ENCODE peak calls at places on chromosomes 13 and 19, in five cellular contexts. Y, S, U, P and Q are unnamed samples.

GRCh38 chr19:56639217-56639616 is 3.7 kb upstream of the SMIM17 start:
- DNase-seq in Y (no peak), S (no peak), U (peak), P (no peak), Q (no peak)

GRCh38 chr13:25286308-25286968 is 850 bp downstream of the MTMR6 start:
- DNase-seq in Y (no peak), S (peak), U (peak), P (no peak), Q (peak)

GRCh38 chr13:59364508-59365187 is 799.1 kb downstream of the DIAPH3 start:
- DNase-seq in Y (no peak), S (no peak), U (peak), P (no peak), Q (no peak)

GRCh38 chr13:101730420-101731000 is 278.0 kb downstream of the ITGBL1 start:
- DNase-seq in Y (peak), S (no peak), U (no peak), P (no peak), Q (no peak)

GRCh38 chr19:39407394-39407643 is 672 bp downstream of the ZFP36 start:
- DNase-seq in Y (no peak), S (no peak), U (no peak), P (no peak), Q (no peak)

GRCh38 chr19:35045667-35046300 is 4.3 kb downstream of the HPN start:
- DNase-seq in Y (no peak), S (no peak), U (peak), P (peak), Q (peak)

GRCh38 chr19:6216996-6217751 is 62.6 kb downstream of the MLLT1 start:
- DNase-seq in Y (no peak), S (no peak), U (peak), P (no peak), Q (no peak)

GRCh38 chr19:13116282-13117175 is at the start of gene TRMT1:
- DNase-seq in Y (peak), S (peak), U (peak), P (peak), Q (peak)

GRCh38 chr19:15210323-15210774 is 9.6 kb upstream of the NOTCH3 start:
- DNase-seq in Y (no peak), S (no peak), U (no peak), P (peak), Q (peak)

GRCh38 chr19:47848871-47849473 is 10.1 kb upstream of the TPRX2 start:
- DNase-seq in Y (no peak), S (no peak), U (peak), P (no peak), Q (peak)

GRCh38 chr13:37700887-37701286 is 102.3 kb upstream of the POSTN start:
- DNase-seq in Y (no peak), S (no peak), U (no peak), P (no peak), Q (no peak)

GRCh38 chr19:55333870-55334269 is 5.8 kb upstream of the KMT5C start:
- DNase-seq in Y (no peak), S (no peak), U (no peak), P (no peak), Q (no peak)

GRCh38 chr13:20414475-20415287 is 111.0 kb downstream of the CRYL1 start:
- DNase-seq in Y (no peak), S (no peak), U (no peak), P (no peak), Q (no peak)

GRCh38 chr19:10768936-10769335 is 51.1 kb downstream of the DNM2 start:
- DNase-seq in Y (no peak), S (no peak), U (no peak), P (no peak), Q (no peak)

GRCh38 chr19:10835089-10835753 is 791 bp downstream of the TMED1 start:
- DNase-seq in Y (no peak), S (no peak), U (no peak), P (peak), Q (no peak)

GRCh38 chr13:75372517-75372916 is 109.5 kb downstream of the TBC1D4 start:
- DNase-seq in Y (no peak), S (peak), U (peak), P (no peak), Q (no peak)

GRCh38 chr13:35475960-35476943 is at the start of gene MAB21L1:
- DNase-seq in Y (no peak), S (peak), U (peak), P (peak), Q (no peak)

GRCh38 chr19:535017-535835 is 3.7 kb downstream of the CDC34 start:
- DNase-seq in Y (no peak), S (no peak), U (no peak), P (no peak), Q (no peak)